ENCODE peak calls at places on chromosomes 16 and 17, in four cellular contexts. S, I, A and Z are unnamed samples.

GRCh38 chr16:51153275-51153991 is 2.4 kb upstream of the SALL1 start:
- DNase-seq in A (peak), S (no peak), I (no peak), Z (no peak)

GRCh38 chr16:50570354-50570753 is 22.2 kb downstream of the NKD1 start:
- DNase-seq in A (no peak), I (no peak), S (no peak), Z (no peak)

GRCh38 chr16:87053016-87053982 is 263.9 kb downstream of the C16orf95 start:
- DNase-seq in S (no peak), A (peak), I (no peak), Z (no peak)

GRCh38 chr17:65434251-65434650 is 127.2 kb downstream of the AXIN2 start:
- DNase-seq in I (peak), S (no peak), A (no peak), Z (no peak)

GRCh38 chr17:65743313-65743665 is 181.8 kb upstream of the AXIN2 start:
- DNase-seq in I (no peak), A (no peak), S (no peak), Z (no peak)

GRCh38 chr16:762595-763268 is 2.2 kb downstream of the MSLN start:
- DNase-seq in S (no peak), A (no peak), I (no peak), Z (no peak)

GRCh38 chr17:2482218-2482617 is 29.5 kb downstream of the METTL16 start:
- DNase-seq in A (no peak), S (no peak), I (no peak), Z (no peak)

GRCh38 chr17:61412860-61413653 is 13.4 kb downstream of the TBX2 start:
- DNase-seq in S (no peak), A (peak), I (no peak), Z (no peak)

GRCh38 chr16:2996298-2996697 is 16.1 kb upstream of the PKMYT1 start:
- DNase-seq in S (no peak), I (no peak), A (no peak), Z (no peak)

GRCh38 chr17:34974794-34975428 is 5.4 kb upstream of the LIG3 start:
- DNase-seq in S (no peak), I (no peak), A (peak), Z (no peak)

GRCh38 chr17:3033248-3033640 is 30.2 kb downstream of the OR1D5 start:
- DNase-seq in I (no peak), S (no peak), A (no peak), Z (no peak)

GRCh38 chr16:57341441-57342303 is 16.9 kb upstream of the CCL22 start:
- DNase-seq in S (no peak), I (peak), A (no peak), Z (no peak)

GRCh38 chr17:38559025-38559879 is 46.5 kb downstream of the SRCIN1 start:
- DNase-seq in I (no peak), A (peak), S (peak), Z (peak)